ENCODE peak calls at places on chromosomes 5 and 9, in five cellular contexts. V is NT2/D1, L is neural progenitor cell, W is tibial nerve, X is adipocyte. Z is an unnamed sample.

GRCh38 chr9:89483592-89484474 is 14.1 kb downstream of the SEMA4D start:
- DNase-seq in V (no peak), X (no peak), L (no peak), W (no peak), Z (peak; percentile 38)

GRCh38 chr9:133113928-133114351 is 7.1 kb downstream of the RALGDS start:
- DNase-seq in W (no peak), V (no peak), L (no peak), X (peak; percentile 40), Z (peak; percentile 53)

GRCh38 chr9:134381671-134382505 is 55.6 kb downstream of the RXRA start:
- DNase-seq in W (no peak), V (no peak), L (no peak), X (no peak), Z (peak; percentile 68)

GRCh38 chr9:2616726-2617377 is 4.7 kb upstream of the VLDLR start:
- DNase-seq in W (no peak), L (no peak), V (no peak), X (no peak), Z (no peak)

GRCh38 chr5:114316167-114316566 is 45.7 kb upstream of the KCNN2 start:
- DNase-seq in V (no peak), W (no peak), X (no peak), L (peak; percentile 40), Z (no peak)

GRCh38 chr9:4339783-4340335 is 40.0 kb upstream of the GLIS3 start:
- DNase-seq in X (peak; percentile 19), W (no peak), L (no peak), V (no peak), Z (no peak)

GRCh38 chr5:116084231-116084630 is 594 bp upstream of the COMMD10 start:
- DNase-seq in L (peak; percentile 32), W (no peak), V (no peak), X (peak; percentile 36), Z (no peak)

GRCh38 chr5:135993894-135994514 is 34.8 kb upstream of the TGFBI start:
- DNase-seq in W (no peak), V (no peak), X (peak; percentile 68), L (no peak), Z (no peak)

GRCh38 chr9:93826905-93827544 is 128.1 kb downstream of the BARX1 start:
- DNase-seq in L (no peak), W (no peak), V (no peak), X (no peak), Z (no peak)

GRCh38 chr5:173509060-173509459 is 107.4 kb downstream of the BOD1 start:
- DNase-seq in W (no peak), X (no peak), L (no peak), V (no peak), Z (no peak)

GRCh38 chr5:174827521-174827920 is 103.1 kb downstream of the MSX2 start:
- DNase-seq in W (no peak), X (peak; percentile 80), V (no peak), L (no peak), Z (no peak)

GRCh38 chr5:93929146-93929545 is 187.7 kb upstream of the POU5F2 start:
- DNase-seq in X (peak; percentile 53), L (no peak), W (no peak), V (no peak), Z (no peak)

GRCh38 chr9:87883274-87883673 is 597 bp downstream of the SPATA31E1 start:
- DNase-seq in L (no peak), V (no peak), X (no peak), W (no peak), Z (no peak)

GRCh38 chr5:104914536-104915070 is 1352.0 kb upstream of the NUDT12 start:
- DNase-seq in V (no peak), W (no peak), X (no peak), L (no peak), Z (no peak)

GRCh38 chr5:135033026-135033861 is 784 bp downstream of the PITX1 start:
- DNase-seq in X (peak; percentile 51), V (no peak), W (no peak), L (peak; percentile 83), Z (no peak)

GRCh38 chr9:37410969-37411785 is 11.3 kb upstream of the GRHPR start:
- DNase-seq in W (no peak), L (peak; percentile 36), X (peak; percentile 58), V (no peak), Z (no peak)

GRCh38 chr5:170479484-170479883 is 24.3 kb upstream of the KCNIP1 start:
- DNase-seq in V (no peak), W (no peak), X (no peak), L (no peak), Z (no peak)

GRCh38 chr9:23492126-23493002 is 333.7 kb downstream of the ELAVL2 start:
- DNase-seq in L (peak; percentile 71), X (peak; percentile 73), V (peak; percentile 52), W (no peak), Z (no peak)

GRCh38 chr5:11075010-11075860 is 314.2 kb upstream of the DAP start:
- DNase-seq in L (peak; percentile 53), X (no peak), W (no peak), V (no peak), Z (no peak)

GRCh38 chr9:13412323-13412722 is 132.8 kb upstream of the MPDZ start:
- DNase-seq in X (peak; percentile 8), L (no peak), V (no peak), W (no peak), Z (peak; percentile 46)

GRCh38 chr5:167899490-167899889 is 392.0 kb upstream of the WWC1 start:
- DNase-seq in W (no peak), X (no peak), L (no peak), V (no peak), Z (no peak)

GRCh38 chr5:111863801-111864200 is 106.8 kb upstream of the NREP start:
- DNase-seq in L (no peak), W (no peak), X (no peak), V (no peak), Z (no peak)

GRCh38 chr9:95102001-95102433 is 215.5 kb downstream of the FANCC start:
- DNase-seq in L (peak; percentile 30), V (no peak), X (no peak), W (no peak), Z (no peak)

GRCh38 chr5:61228691-61229280 is 66.5 kb upstream of the SMIM15 start:
- DNase-seq in V (no peak), X (no peak), L (no peak), W (no peak), Z (no peak)

GRCh38 chr9:112439825-112440224 is 46.8 kb upstream of the KIAA1958 start:
- DNase-seq in X (no peak), W (no peak), V (no peak), L (no peak), Z (no peak)

GRCh38 chr5:113505181-113505580 is 8.3 kb upstream of the YTHDC2 start:
- DNase-seq in X (peak; percentile 42), L (no peak), V (no peak), W (no peak), Z (no peak)

GRCh38 chr5:83222906-83223305 is 145.6 kb downstream of the XRCC4 start:
- DNase-seq in X (no peak), V (no peak), L (no peak), W (no peak), Z (no peak)

GRCh38 chr5:99248066-99248465 is 319.3 kb upstream of the CHD1 start:
- DNase-seq in X (no peak), L (no peak), V (no peak), W (no peak), Z (no peak)

GRCh38 chr9:116087751-116088194 is 65.8 kb upstream of the PAPPA start:
- DNase-seq in X (peak; percentile 41), V (no peak), W (no peak), L (no peak), Z (no peak)

GRCh38 chr5:76133967-76134366 is 50.8 kb downstream of the SV2C start:
- DNase-seq in W (no peak), L (no peak), X (no peak), V (no peak), Z (no peak)

DNA sequence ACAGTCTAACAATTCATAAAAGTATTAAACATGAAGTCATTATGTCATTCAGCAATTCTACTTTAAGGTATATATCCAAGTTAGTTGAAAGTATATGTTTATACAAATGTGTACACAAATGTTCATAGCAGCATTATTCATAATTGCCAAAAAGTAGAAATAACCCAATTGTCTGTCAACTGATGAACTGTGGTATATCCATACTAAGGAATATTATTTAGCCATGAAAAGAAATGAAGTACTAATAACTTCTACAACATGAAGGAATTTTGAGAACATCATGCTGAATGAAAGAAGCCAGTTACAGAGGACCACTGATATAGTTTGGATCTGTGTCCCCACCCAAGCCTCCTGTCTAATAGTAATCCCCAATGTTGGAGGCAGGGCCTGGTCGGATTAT is 224.3 kb downstream of the SPATA31D1 start:
- DNase-seq in W (no peak), L (no peak), X (no peak), V (no peak), Z (no peak)
- H3K4me1 ChIP-seq in W (no peaks in the 10 kb centered on the region), L (no peaks in the 10 kb centered on the region), X (no peaks in the 10 kb centered on the region), V (no peaks in the 10 kb centered on the region), Z (no peaks in the 10 kb centered on the region)

DNA sequence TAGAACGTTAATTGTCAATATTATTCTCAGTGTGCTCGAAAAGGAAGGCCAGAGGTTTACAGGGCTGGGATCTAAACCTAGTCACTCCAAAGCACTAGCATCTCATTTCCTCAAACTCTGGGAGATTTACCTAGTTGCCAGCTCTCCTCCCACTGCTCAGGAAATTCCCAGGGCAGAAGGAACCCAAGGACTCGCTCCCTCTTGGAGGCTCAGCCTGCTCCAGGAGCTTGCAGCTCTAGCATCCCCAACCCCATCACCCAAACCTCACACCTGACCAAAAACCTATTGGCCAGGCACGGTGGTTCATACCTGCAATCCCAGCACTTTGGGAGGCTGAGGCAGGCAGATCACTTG is 26.0 kb downstream of the SERINC5 start:
- DNase-seq in X (no peak), W (no peak), L (no peak), V (no peak), Z (no peak)
- H3K4me1 ChIP-seq in X (peaks cover 6% of the 10 kb centered on the region), W (no peaks in the 10 kb centered on the region), L (peaks cover 9% of the 10 kb centered on the region), V (peaks cover 4% of the 10 kb centered on the region), Z (peaks cover 7% of the 10 kb centered on the region)

DNA sequence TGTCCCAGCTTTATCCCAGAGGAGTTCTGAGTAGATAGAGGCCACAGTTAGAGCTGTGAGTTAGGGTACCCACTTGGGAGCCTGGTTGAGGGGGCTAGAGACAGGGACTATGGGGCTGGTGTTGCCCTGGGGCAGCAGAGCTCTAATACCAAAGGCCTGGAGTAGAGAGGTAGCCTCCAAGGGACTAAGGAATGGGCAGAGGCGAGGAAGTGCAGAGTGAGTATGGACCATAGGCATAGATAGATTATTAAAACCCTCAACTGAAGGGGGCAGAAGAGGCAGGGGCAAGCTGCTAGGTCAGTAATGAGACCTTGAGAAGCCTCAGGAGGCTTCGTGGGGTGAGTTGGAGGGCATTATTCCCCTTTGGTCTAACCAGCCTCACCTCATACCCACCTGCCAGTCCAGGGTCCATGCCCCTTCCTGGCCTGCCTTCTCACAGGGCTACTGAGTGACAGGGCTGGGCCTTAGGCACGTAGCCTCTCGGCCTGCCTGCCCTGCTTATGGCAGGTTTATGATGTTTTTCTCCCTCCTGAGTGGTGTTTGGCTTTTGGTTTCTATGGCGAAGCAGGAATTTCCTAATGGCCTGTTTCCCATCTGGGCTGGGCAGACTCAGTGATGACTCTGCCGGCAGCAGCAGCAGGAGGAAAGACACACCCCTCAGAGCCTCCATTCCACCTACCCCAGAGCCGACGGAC is 8.0 kb downstream of the PDLIM4 start:
- DNase-seq in X (peak; percentile 95), V (no peak), W (no peak), L (no peak), Z (peak; percentile 73)
- H3K4me1 ChIP-seq in X (peaks cover 69% of the 10 kb centered on the region), V (peaks cover 17% of the 10 kb centered on the region), W (peaks cover 83% of the 10 kb centered on the region), L (peaks cover 7% of the 10 kb centered on the region), Z (peaks cover 34% of the 10 kb centered on the region)

DNA sequence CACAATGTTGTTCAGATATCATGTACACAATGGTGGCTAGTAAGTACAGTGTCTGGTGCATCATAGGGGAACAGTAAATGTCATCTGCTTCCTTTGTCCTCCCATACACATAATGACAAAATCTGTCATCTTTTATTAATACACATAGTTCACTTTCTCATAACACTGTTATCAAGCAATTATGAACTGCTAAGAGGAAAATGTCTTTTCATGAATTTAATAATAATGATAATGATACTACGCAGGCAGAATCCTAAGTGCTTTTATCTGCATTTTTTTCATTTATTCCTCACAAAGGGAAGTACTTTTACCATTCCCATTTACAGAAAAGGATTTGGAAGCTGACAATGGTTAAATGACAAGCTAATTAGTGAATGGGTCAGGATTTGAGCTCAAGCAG is 35.7 kb downstream of the DPYSL3 start:
- DNase-seq in V (no peak), L (no peak), X (no peak), W (no peak), Z (no peak)
- H3K4me1 ChIP-seq in V (no peaks in the 10 kb centered on the region), L (peaks cover 25% of the 10 kb centered on the region), X (no peaks in the 10 kb centered on the region), W (no peaks in the 10 kb centered on the region), Z (peaks cover 45% of the 10 kb centered on the region)